ENCODE peak calls at places on chromosomes 2 and 18, in nine cellular contexts. One of them, this sample, is unnamed.

GRCh38 chr18:27184115-27185024 is 738 bp downstream of the CHST9 start:
- DNase-seq in adipocyte: no peak
- DNase-seq in activated CD8-positive, alpha-beta memory T cell treated with anti-CD3 and anti-CD28 coated beads, Interleukin-2, amount 10 ng/mL, durations not matched to agents 7 days and 5 days: no peak
- DNase-seq in psoas muscle: no peak
- DNase-seq in DMS153: no peak
- DNase-seq in Right ventricle myocardium superior: no peak
- DNase-seq in T follicular helper cell: no peak
- DNase-seq in HEK293T: peak; percentile 23
- DNase-seq in KBM-7: no peak
- DNase-seq in this sample: no peak

GRCh38 chr2:72144412-72144745 is 3.3 kb downstream of the CYP26B1 start:
- DNase-seq in adipocyte: no peak
- DNase-seq in activated CD8-positive, alpha-beta memory T cell treated with anti-CD3 and anti-CD28 coated beads, Interleukin-2, amount 10 ng/mL, durations not matched to agents 7 days and 5 days: no peak
- DNase-seq in psoas muscle: peak; percentile 43
- DNase-seq in DMS153: no peak
- DNase-seq in Right ventricle myocardium superior: peak; percentile 80
- DNase-seq in T follicular helper cell: no peak
- DNase-seq in HEK293T: no peak
- DNase-seq in KBM-7: no peak
- DNase-seq in this sample: no peak

GRCh38 chr2:222903234-222904220 is 42.7 kb downstream of the ACSL3 start:
- DNase-seq in adipocyte: peak; percentile 76
- DNase-seq in activated CD8-positive, alpha-beta memory T cell treated with anti-CD3 and anti-CD28 coated beads, Interleukin-2, amount 10 ng/mL, durations not matched to agents 7 days and 5 days: no peak
- DNase-seq in psoas muscle: no peak
- DNase-seq in DMS153: peak; percentile 3
- DNase-seq in Right ventricle myocardium superior: no peak
- DNase-seq in T follicular helper cell: peak; percentile 3
- DNase-seq in HEK293T: peak; percentile 45
- DNase-seq in KBM-7: peak; percentile 46
- DNase-seq in this sample: peak; percentile 44

GRCh38 chr18:35634376-35634775 is 52.8 kb downstream of the GALNT1 start:
- DNase-seq in adipocyte: no peak
- DNase-seq in activated CD8-positive, alpha-beta memory T cell treated with anti-CD3 and anti-CD28 coated beads, Interleukin-2, amount 10 ng/mL, durations not matched to agents 7 days and 5 days: no peak
- DNase-seq in psoas muscle: no peak
- DNase-seq in DMS153: no peak
- DNase-seq in Right ventricle myocardium superior: no peak
- DNase-seq in T follicular helper cell: no peak
- DNase-seq in HEK293T: no peak
- DNase-seq in KBM-7: no peak
- DNase-seq in this sample: no peak

GRCh38 chr2:120681696-120682288 is 53.9 kb upstream of the GLI2 start:
- DNase-seq in adipocyte: no peak
- DNase-seq in activated CD8-positive, alpha-beta memory T cell treated with anti-CD3 and anti-CD28 coated beads, Interleukin-2, amount 10 ng/mL, durations not matched to agents 7 days and 5 days: no peak
- DNase-seq in psoas muscle: no peak
- DNase-seq in DMS153: no peak
- DNase-seq in Right ventricle myocardium superior: no peak
- DNase-seq in T follicular helper cell: no peak
- DNase-seq in HEK293T: no peak
- DNase-seq in KBM-7: no peak
- DNase-seq in this sample: no peak

GRCh38 chr2:100623921-100624320 is 61.1 kb downstream of the PDCL3 start:
- DNase-seq in adipocyte: no peak
- DNase-seq in activated CD8-positive, alpha-beta memory T cell treated with anti-CD3 and anti-CD28 coated beads, Interleukin-2, amount 10 ng/mL, durations not matched to agents 7 days and 5 days: no peak
- DNase-seq in psoas muscle: no peak
- DNase-seq in DMS153: no peak
- DNase-seq in Right ventricle myocardium superior: no peak
- DNase-seq in T follicular helper cell: no peak
- DNase-seq in HEK293T: no peak
- DNase-seq in KBM-7: no peak
- DNase-seq in this sample: no peak

GRCh38 chr2:73035899-73036778 is 35.4 kb downstream of the SFXN5 start:
- DNase-seq in adipocyte: no peak
- DNase-seq in activated CD8-positive, alpha-beta memory T cell treated with anti-CD3 and anti-CD28 coated beads, Interleukin-2, amount 10 ng/mL, durations not matched to agents 7 days and 5 days: no peak
- DNase-seq in psoas muscle: no peak
- DNase-seq in DMS153: no peak
- DNase-seq in Right ventricle myocardium superior: no peak
- DNase-seq in T follicular helper cell: no peak
- DNase-seq in HEK293T: no peak
- DNase-seq in KBM-7: no peak
- DNase-seq in this sample: no peak

GRCh38 chr2:227462463-227462951 is 9.4 kb upstream of the AGFG1 start:
- DNase-seq in adipocyte: no peak
- DNase-seq in activated CD8-positive, alpha-beta memory T cell treated with anti-CD3 and anti-CD28 coated beads, Interleukin-2, amount 10 ng/mL, durations not matched to agents 7 days and 5 days: no peak
- DNase-seq in psoas muscle: no peak
- DNase-seq in DMS153: no peak
- DNase-seq in Right ventricle myocardium superior: no peak
- DNase-seq in T follicular helper cell: no peak
- DNase-seq in HEK293T: no peak
- DNase-seq in KBM-7: no peak
- DNase-seq in this sample: no peak

GRCh38 chr2:55419236-55419513 is 481 bp downstream of the CCDC88A start:
- DNase-seq in adipocyte: peak; percentile 62
- DNase-seq in activated CD8-positive, alpha-beta memory T cell treated with anti-CD3 and anti-CD28 coated beads, Interleukin-2, amount 10 ng/mL, durations not matched to agents 7 days and 5 days: no peak
- DNase-seq in psoas muscle: peak; percentile 17
- DNase-seq in DMS153: no peak
- DNase-seq in Right ventricle myocardium superior: peak; percentile 46
- DNase-seq in T follicular helper cell: no peak
- DNase-seq in HEK293T: peak; percentile 36
- DNase-seq in KBM-7: peak; percentile 62
- DNase-seq in this sample: peak; percentile 55

GRCh38 chr18:59927246-59927825 is 27.5 kb downstream of the PMAIP1 start:
- DNase-seq in adipocyte: no peak
- DNase-seq in activated CD8-positive, alpha-beta memory T cell treated with anti-CD3 and anti-CD28 coated beads, Interleukin-2, amount 10 ng/mL, durations not matched to agents 7 days and 5 days: no peak
- DNase-seq in psoas muscle: no peak
- DNase-seq in DMS153: no peak
- DNase-seq in Right ventricle myocardium superior: no peak
- DNase-seq in T follicular helper cell: no peak
- DNase-seq in HEK293T: no peak
- DNase-seq in KBM-7: peak; percentile 61
- DNase-seq in this sample: no peak

GRCh38 chr18:58862851-58863538 is 1.7 kb upstream of the ZNF532 start:
- DNase-seq in adipocyte: peak; percentile 52
- DNase-seq in activated CD8-positive, alpha-beta memory T cell treated with anti-CD3 and anti-CD28 coated beads, Interleukin-2, amount 10 ng/mL, durations not matched to agents 7 days and 5 days: no peak
- DNase-seq in psoas muscle: peak; percentile 43
- DNase-seq in DMS153: no peak
- DNase-seq in Right ventricle myocardium superior: peak; percentile 59
- DNase-seq in T follicular helper cell: no peak
- DNase-seq in HEK293T: peak; percentile 17
- DNase-seq in KBM-7: no peak
- DNase-seq in this sample: peak; percentile 38

GRCh38 chr2:148794558-148794957 is 80.5 kb upstream of the KIF5C start:
- DNase-seq in adipocyte: no peak
- DNase-seq in activated CD8-positive, alpha-beta memory T cell treated with anti-CD3 and anti-CD28 coated beads, Interleukin-2, amount 10 ng/mL, durations not matched to agents 7 days and 5 days: no peak
- DNase-seq in psoas muscle: no peak
- DNase-seq in DMS153: no peak
- DNase-seq in Right ventricle myocardium superior: no peak
- DNase-seq in T follicular helper cell: no peak
- DNase-seq in HEK293T: no peak
- DNase-seq in KBM-7: no peak
- DNase-seq in this sample: peak; percentile 10

GRCh38 chr2:221997100-221997499 is 301.7 kb downstream of the PAX3 start:
- DNase-seq in adipocyte: peak; percentile 41
- DNase-seq in activated CD8-positive, alpha-beta memory T cell treated with anti-CD3 and anti-CD28 coated beads, Interleukin-2, amount 10 ng/mL, durations not matched to agents 7 days and 5 days: no peak
- DNase-seq in psoas muscle: no peak
- DNase-seq in DMS153: no peak
- DNase-seq in Right ventricle myocardium superior: no peak
- DNase-seq in T follicular helper cell: no peak
- DNase-seq in HEK293T: no peak
- DNase-seq in KBM-7: no peak
- DNase-seq in this sample: peak; percentile 88

GRCh38 chr2:31200972-31201371 is 16.3 kb downstream of the CAPN14 start:
- DNase-seq in adipocyte: no peak
- DNase-seq in activated CD8-positive, alpha-beta memory T cell treated with anti-CD3 and anti-CD28 coated beads, Interleukin-2, amount 10 ng/mL, durations not matched to agents 7 days and 5 days: no peak
- DNase-seq in psoas muscle: no peak
- DNase-seq in DMS153: no peak
- DNase-seq in Right ventricle myocardium superior: no peak
- DNase-seq in T follicular helper cell: no peak
- DNase-seq in HEK293T: no peak
- DNase-seq in KBM-7: no peak
- DNase-seq in this sample: no peak

GRCh38 chr18:79191956-79192355 is 122.8 kb downstream of the ATP9B start:
- DNase-seq in adipocyte: no peak
- DNase-seq in activated CD8-positive, alpha-beta memory T cell treated with anti-CD3 and anti-CD28 coated beads, Interleukin-2, amount 10 ng/mL, durations not matched to agents 7 days and 5 days: no peak
- DNase-seq in psoas muscle: no peak
- DNase-seq in DMS153: no peak
- DNase-seq in Right ventricle myocardium superior: no peak
- DNase-seq in T follicular helper cell: no peak
- DNase-seq in HEK293T: no peak
- DNase-seq in KBM-7: no peak
- DNase-seq in this sample: no peak

GRCh38 chr2:161586517-161587167 is 37.6 kb upstream of the SLC4A10 start:
- DNase-seq in adipocyte: peak; percentile 61
- DNase-seq in activated CD8-positive, alpha-beta memory T cell treated with anti-CD3 and anti-CD28 coated beads, Interleukin-2, amount 10 ng/mL, durations not matched to agents 7 days and 5 days: no peak
- DNase-seq in psoas muscle: no peak
- DNase-seq in DMS153: no peak
- DNase-seq in Right ventricle myocardium superior: no peak
- DNase-seq in T follicular helper cell: no peak
- DNase-seq in HEK293T: peak; percentile 21
- DNase-seq in KBM-7: peak; percentile 48
- DNase-seq in this sample: peak; percentile 7

GRCh38 chr2:39516347-39517101 is 79.4 kb upstream of the MAP4K3 start:
- DNase-seq in adipocyte: peak; percentile 79
- DNase-seq in activated CD8-positive, alpha-beta memory T cell treated with anti-CD3 and anti-CD28 coated beads, Interleukin-2, amount 10 ng/mL, durations not matched to agents 7 days and 5 days: no peak
- DNase-seq in psoas muscle: peak; percentile 30
- DNase-seq in DMS153: peak; percentile 17
- DNase-seq in Right ventricle myocardium superior: peak; percentile 63
- DNase-seq in T follicular helper cell: no peak
- DNase-seq in HEK293T: no peak
- DNase-seq in KBM-7: no peak
- DNase-seq in this sample: no peak

GRCh38 chr18:33440384-33441043 is at the start of gene CCDC178:
- DNase-seq in adipocyte: peak; percentile 41
- DNase-seq in activated CD8-positive, alpha-beta memory T cell treated with anti-CD3 and anti-CD28 coated beads, Interleukin-2, amount 10 ng/mL, durations not matched to agents 7 days and 5 days: no peak
- DNase-seq in psoas muscle: no peak
- DNase-seq in DMS153: peak; percentile 39
- DNase-seq in Right ventricle myocardium superior: peak; percentile 46
- DNase-seq in T follicular helper cell: no peak
- DNase-seq in HEK293T: peak; percentile 84
- DNase-seq in KBM-7: no peak
- DNase-seq in this sample: no peak

GRCh38 chr2:225998653-225999052 is 599.1 kb downstream of the NYAP2 start:
- DNase-seq in adipocyte: no peak
- DNase-seq in activated CD8-positive, alpha-beta memory T cell treated with anti-CD3 and anti-CD28 coated beads, Interleukin-2, amount 10 ng/mL, durations not matched to agents 7 days and 5 days: no peak
- DNase-seq in psoas muscle: no peak
- DNase-seq in DMS153: no peak
- DNase-seq in Right ventricle myocardium superior: no peak
- DNase-seq in T follicular helper cell: no peak
- DNase-seq in HEK293T: no peak
- DNase-seq in KBM-7: no peak
- DNase-seq in this sample: peak; percentile 29

GRCh38 chr2:175836361-175836760 is 165.7 kb downstream of the LNPK start:
- DNase-seq in adipocyte: peak; percentile 66
- DNase-seq in activated CD8-positive, alpha-beta memory T cell treated with anti-CD3 and anti-CD28 coated beads, Interleukin-2, amount 10 ng/mL, durations not matched to agents 7 days and 5 days: no peak
- DNase-seq in psoas muscle: no peak
- DNase-seq in DMS153: no peak
- DNase-seq in Right ventricle myocardium superior: no peak
- DNase-seq in T follicular helper cell: no peak
- DNase-seq in HEK293T: no peak
- DNase-seq in KBM-7: no peak
- DNase-seq in this sample: no peak

GRCh38 chr2:74843371-74844298 is 9.7 kb downstream of the HK2 start:
- DNase-seq in adipocyte: peak; percentile 87
- DNase-seq in activated CD8-positive, alpha-beta memory T cell treated with anti-CD3 and anti-CD28 coated beads, Interleukin-2, amount 10 ng/mL, durations not matched to agents 7 days and 5 days: peak; percentile 73
- DNase-seq in psoas muscle: no peak
- DNase-seq in DMS153: no peak
- DNase-seq in Right ventricle myocardium superior: no peak
- DNase-seq in T follicular helper cell: no peak
- DNase-seq in HEK293T: no peak
- DNase-seq in KBM-7: no peak
- DNase-seq in this sample: peak; percentile 57

GRCh38 chr2:130819915-130820861 is 16.5 kb upstream of the ARHGEF4 start:
- DNase-seq in adipocyte: peak; percentile 55
- DNase-seq in activated CD8-positive, alpha-beta memory T cell treated with anti-CD3 and anti-CD28 coated beads, Interleukin-2, amount 10 ng/mL, durations not matched to agents 7 days and 5 days: no peak
- DNase-seq in psoas muscle: no peak
- DNase-seq in DMS153: no peak
- DNase-seq in Right ventricle myocardium superior: peak; percentile 53
- DNase-seq in T follicular helper cell: no peak
- DNase-seq in HEK293T: no peak
- DNase-seq in KBM-7: no peak
- DNase-seq in this sample: no peak

GRCh38 chr2:119068154-119068725 is 90.3 kb downstream of the C1QL2 start:
- DNase-seq in adipocyte: no peak
- DNase-seq in activated CD8-positive, alpha-beta memory T cell treated with anti-CD3 and anti-CD28 coated beads, Interleukin-2, amount 10 ng/mL, durations not matched to agents 7 days and 5 days: no peak
- DNase-seq in psoas muscle: no peak
- DNase-seq in DMS153: no peak
- DNase-seq in Right ventricle myocardium superior: no peak
- DNase-seq in T follicular helper cell: no peak
- DNase-seq in HEK293T: no peak
- DNase-seq in KBM-7: no peak
- DNase-seq in this sample: no peak

GRCh38 chr2:191443446-191443845 is 198.2 kb downstream of the MYO1B start:
- DNase-seq in adipocyte: no peak
- DNase-seq in activated CD8-positive, alpha-beta memory T cell treated with anti-CD3 and anti-CD28 coated beads, Interleukin-2, amount 10 ng/mL, durations not matched to agents 7 days and 5 days: no peak
- DNase-seq in psoas muscle: no peak
- DNase-seq in DMS153: no peak
- DNase-seq in Right ventricle myocardium superior: no peak
- DNase-seq in T follicular helper cell: no peak
- DNase-seq in HEK293T: no peak
- DNase-seq in KBM-7: no peak
- DNase-seq in this sample: no peak

GRCh38 chr2:85703329-85703728 is 9.2 kb downstream of the GNLY start:
- DNase-seq in adipocyte: no peak
- DNase-seq in activated CD8-positive, alpha-beta memory T cell treated with anti-CD3 and anti-CD28 coated beads, Interleukin-2, amount 10 ng/mL, durations not matched to agents 7 days and 5 days: no peak
- DNase-seq in psoas muscle: no peak
- DNase-seq in DMS153: no peak
- DNase-seq in Right ventricle myocardium superior: no peak
- DNase-seq in T follicular helper cell: no peak
- DNase-seq in HEK293T: no peak
- DNase-seq in KBM-7: no peak
- DNase-seq in this sample: no peak

GRCh38 chr2:101112772-101113157 is 38.4 kb downstream of the TBC1D8 start:
- DNase-seq in adipocyte: no peak
- DNase-seq in activated CD8-positive, alpha-beta memory T cell treated with anti-CD3 and anti-CD28 coated beads, Interleukin-2, amount 10 ng/mL, durations not matched to agents 7 days and 5 days: no peak
- DNase-seq in psoas muscle: no peak
- DNase-seq in DMS153: no peak
- DNase-seq in Right ventricle myocardium superior: no peak
- DNase-seq in T follicular helper cell: no peak
- DNase-seq in HEK293T: no peak
- DNase-seq in KBM-7: peak; percentile 60
- DNase-seq in this sample: no peak

GRCh38 chr2:144332356-144333143 is 187.4 kb downstream of the ZEB2 start:
- DNase-seq in adipocyte: peak; percentile 97
- DNase-seq in activated CD8-positive, alpha-beta memory T cell treated with anti-CD3 and anti-CD28 coated beads, Interleukin-2, amount 10 ng/mL, durations not matched to agents 7 days and 5 days: peak; percentile 91
- DNase-seq in psoas muscle: peak; percentile 89
- DNase-seq in DMS153: peak; percentile 61
- DNase-seq in Right ventricle myocardium superior: peak; percentile 89
- DNase-seq in T follicular helper cell: peak; percentile 73
- DNase-seq in HEK293T: peak; percentile 93
- DNase-seq in KBM-7: peak; percentile 91
- DNase-seq in this sample: peak; percentile 95

GRCh38 chr18:58290059-58290747 is 246.2 kb downstream of the NEDD4L start:
- DNase-seq in adipocyte: peak; percentile 31
- DNase-seq in activated CD8-positive, alpha-beta memory T cell treated with anti-CD3 and anti-CD28 coated beads, Interleukin-2, amount 10 ng/mL, durations not matched to agents 7 days and 5 days: no peak
- DNase-seq in psoas muscle: no peak
- DNase-seq in DMS153: no peak
- DNase-seq in Right ventricle myocardium superior: no peak
- DNase-seq in T follicular helper cell: no peak
- DNase-seq in HEK293T: no peak
- DNase-seq in KBM-7: no peak
- DNase-seq in this sample: no peak

This sample was measured in Caki2.